ENCODE peak calls at places on chromosomes 5 and 9, in nine cellular contexts. One of them, this sample, is unnamed.
A peak's percentile ranks its signal among the peaks of the same experiment; 100 is the strongest.

GRCh38 chr5:133932441-133933168 is 35.8 kb downstream of the C5orf15 start:
- DNase-seq in pancreas: no peak
- DNase-seq in H9: no peak
- DNase-seq in IMR-90: no peak
- DNase-seq in PC-3: no peak
- DNase-seq in transverse colon: peak; percentile 18
- DNase-seq in A549: no peak
- DNase-seq in tibial artery: no peak
- DNase-seq in WERI-Rb-1: no peak
- DNase-seq in this sample: no peak

GRCh38 chr5:165029471-165029870 is 1524.1 kb downstream of the MAT2B start:
- DNase-seq in tibial artery: no peak
- DNase-seq in H9: peak; percentile 47
- DNase-seq in transverse colon: peak; percentile 7
- DNase-seq in PC-3: no peak
- DNase-seq in IMR-90: peak; percentile 0
- DNase-seq in WERI-Rb-1: peak; percentile 71
- DNase-seq in A549: peak; percentile 31
- DNase-seq in pancreas: no peak
- DNase-seq in this sample: no peak

GRCh38 chr9:131046581-131047202 is 37.7 kb downstream of the LAMC3 start:
- DNase-seq in IMR-90: peak; percentile 49
- DNase-seq in WERI-Rb-1: peak; percentile 77
- DNase-seq in H9: peak; percentile 83
- DNase-seq in transverse colon: peak; percentile 62
- DNase-seq in PC-3: peak; percentile 69
- DNase-seq in pancreas: peak; percentile 72
- DNase-seq in A549: peak; percentile 69
- DNase-seq in tibial artery: no peak
- DNase-seq in this sample: peak; percentile 13

GRCh38 chr5:139908749-139909148 is 113.1 kb downstream of the PSD2 start:
- DNase-seq in IMR-90: no peak
- DNase-seq in A549: peak; percentile 23
- DNase-seq in H9: peak; percentile 19
- DNase-seq in transverse colon: no peak
- DNase-seq in PC-3: no peak
- DNase-seq in tibial artery: peak; percentile 32
- DNase-seq in pancreas: no peak
- DNase-seq in WERI-Rb-1: no peak
- DNase-seq in this sample: no peak

GRCh38 chr5:149962040-149962439 is 1.5 kb downstream of the SLC26A2 start:
- DNase-seq in tibial artery: no peak
- DNase-seq in PC-3: peak; percentile 84
- DNase-seq in transverse colon: no peak
- DNase-seq in IMR-90: peak; percentile 68
- DNase-seq in A549: peak; percentile 80
- DNase-seq in WERI-Rb-1: no peak
- DNase-seq in pancreas: no peak
- DNase-seq in H9: no peak
- DNase-seq in this sample: no peak

GRCh38 chr9:77663754-77664153 is 15.6 kb upstream of the GNA14 start:
- DNase-seq in H9: no peak
- DNase-seq in transverse colon: peak; percentile 54
- DNase-seq in WERI-Rb-1: no peak
- DNase-seq in IMR-90: peak; percentile 16
- DNase-seq in PC-3: peak; percentile 65
- DNase-seq in A549: no peak
- DNase-seq in tibial artery: peak; percentile 77
- DNase-seq in pancreas: peak; percentile 26
- DNase-seq in this sample: no peak

GRCh38 chr9:116661037-116661954 is 25.8 kb upstream of the TRIM32 start:
- DNase-seq in transverse colon: no peak
- DNase-seq in H9: peak; percentile 41
- DNase-seq in PC-3: peak; percentile 58
- DNase-seq in IMR-90: peak; percentile 84
- DNase-seq in WERI-Rb-1: peak; percentile 34
- DNase-seq in A549: peak; percentile 81
- DNase-seq in pancreas: no peak
- DNase-seq in tibial artery: no peak
- DNase-seq in this sample: peak; percentile 74

GRCh38 chr5:1374030-1374679 is 29.3 kb upstream of the CLPTM1L start:
- DNase-seq in PC-3: no peak
- DNase-seq in A549: no peak
- DNase-seq in H9: no peak
- DNase-seq in WERI-Rb-1: no peak
- DNase-seq in pancreas: no peak
- DNase-seq in tibial artery: no peak
- DNase-seq in IMR-90: no peak
- DNase-seq in transverse colon: no peak
- DNase-seq in this sample: no peak

GRCh38 chr5:147935032-147935431 is 28.7 kb upstream of the C5orf46 start:
- DNase-seq in A549: peak; percentile 52
- DNase-seq in PC-3: peak; percentile 96
- DNase-seq in H9: no peak
- DNase-seq in pancreas: no peak
- DNase-seq in transverse colon: no peak
- DNase-seq in WERI-Rb-1: no peak
- DNase-seq in IMR-90: peak; percentile 62
- DNase-seq in tibial artery: no peak
- DNase-seq in this sample: no peak

GRCh38 chr5:168093200-168093930 is 198.1 kb upstream of the WWC1 start:
- DNase-seq in IMR-90: no peak
- DNase-seq in WERI-Rb-1: no peak
- DNase-seq in transverse colon: no peak
- DNase-seq in tibial artery: no peak
- DNase-seq in PC-3: no peak
- DNase-seq in H9: no peak
- DNase-seq in pancreas: no peak
- DNase-seq in A549: no peak
- DNase-seq in this sample: no peak

GRCh38 chr5:88660947-88661869 is 221.8 kb downstream of the MEF2C start:
- DNase-seq in PC-3: peak; percentile 96
- DNase-seq in transverse colon: peak; percentile 60
- DNase-seq in WERI-Rb-1: peak; percentile 98
- DNase-seq in tibial artery: peak; percentile 83
- DNase-seq in IMR-90: peak; percentile 77
- DNase-seq in H9: peak; percentile 99
- DNase-seq in A549: peak; percentile 84
- DNase-seq in pancreas: no peak
- DNase-seq in this sample: no peak

GRCh38 chr5:115324021-115324420 is 27.6 kb upstream of the CCDC112 start:
- DNase-seq in WERI-Rb-1: no peak
- DNase-seq in A549: no peak
- DNase-seq in transverse colon: no peak
- DNase-seq in tibial artery: no peak
- DNase-seq in IMR-90: peak; percentile 8
- DNase-seq in pancreas: no peak
- DNase-seq in PC-3: peak; percentile 54
- DNase-seq in H9: no peak
- DNase-seq in this sample: no peak

GRCh38 chr5:168350315-168350714 is 58.9 kb downstream of the WWC1 start:
- DNase-seq in pancreas: no peak
- DNase-seq in PC-3: no peak
- DNase-seq in A549: no peak
- DNase-seq in WERI-Rb-1: no peak
- DNase-seq in tibial artery: no peak
- DNase-seq in IMR-90: no peak
- DNase-seq in transverse colon: no peak
- DNase-seq in H9: no peak
- DNase-seq in this sample: no peak

GRCh38 chr9:108813951-108814601 is 41.7 kb downstream of the ACTL7B start:
- DNase-seq in A549: peak; percentile 63
- DNase-seq in PC-3: peak; percentile 82
- DNase-seq in transverse colon: no peak
- DNase-seq in tibial artery: no peak
- DNase-seq in pancreas: no peak
- DNase-seq in WERI-Rb-1: no peak
- DNase-seq in IMR-90: no peak
- DNase-seq in H9: peak; percentile 29
- DNase-seq in this sample: no peak

GRCh38 chr9:88258587-88258986 is 120.3 kb upstream of the SPATA31C2 start:
- DNase-seq in PC-3: peak; percentile 45
- DNase-seq in transverse colon: peak; percentile 18
- DNase-seq in pancreas: peak; percentile 76
- DNase-seq in tibial artery: peak; percentile 75
- DNase-seq in WERI-Rb-1: no peak
- DNase-seq in IMR-90: no peak
- DNase-seq in H9: no peak
- DNase-seq in A549: no peak
- DNase-seq in this sample: no peak

DNA sequence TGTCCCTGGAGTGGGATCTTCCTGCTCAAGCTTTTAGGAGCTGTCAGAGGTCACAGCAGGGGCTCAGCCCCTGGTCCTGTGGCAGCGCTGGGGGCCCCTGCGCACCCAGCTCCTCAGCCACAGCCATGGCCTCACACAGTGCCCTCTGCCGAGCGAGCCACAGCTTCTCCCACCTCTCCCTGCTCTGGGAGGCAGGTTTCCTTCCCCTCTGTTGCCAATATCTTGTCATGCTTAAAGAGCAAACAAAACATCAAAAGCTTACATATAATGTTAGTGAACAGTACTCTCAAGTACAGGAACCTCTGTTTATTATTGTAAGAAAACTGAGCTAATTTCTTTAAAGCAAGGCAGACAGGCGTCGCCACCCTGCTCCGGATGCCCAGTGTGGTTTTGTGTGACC is 401.5 kb upstream of the IRX1 start:
- DNase-seq in A549: no peak
- DNase-seq in H9: no peak
- DNase-seq in IMR-90: no peak
- DNase-seq in PC-3: no peak
- DNase-seq in transverse colon: no peak
- DNase-seq in pancreas: no peak
- DNase-seq in WERI-Rb-1: no peak
- DNase-seq in tibial artery: no peak
- DNase-seq in this sample: no peak
- TF ChIP-seq CTCF in A549: no peak
- TF ChIP-seq CTCF in H9: no peak
- TF ChIP-seq CTCF in IMR-90: no peak
- TF ChIP-seq CTCF in PC-3: no peak
- TF ChIP-seq CTCF in transverse colon: no peak
- TF ChIP-seq CTCF in pancreas: no peak
- TF ChIP-seq CTCF in WERI-Rb-1: no peak
- TF ChIP-seq CTCF in tibial artery: no peak
- TF ChIP-seq CTCF in this sample: no peak

GRCh38 chr5:43300112-43300511 is 13.1 kb downstream of the HMGCS1 start:
- DNase-seq in pancreas: no peak
- DNase-seq in H9: no peak
- DNase-seq in IMR-90: no peak
- DNase-seq in A549: no peak
- DNase-seq in WERI-Rb-1: no peak
- DNase-seq in tibial artery: no peak
- DNase-seq in PC-3: no peak
- DNase-seq in transverse colon: no peak
- DNase-seq in this sample: no peak

GRCh38 chr5:43305948-43306563 is 7.2 kb downstream of the HMGCS1 start:
- DNase-seq in PC-3: peak; percentile 88
- DNase-seq in transverse colon: no peak
- DNase-seq in A549: peak; percentile 74
- DNase-seq in IMR-90: peak; percentile 73
- DNase-seq in H9: no peak
- DNase-seq in tibial artery: no peak
- DNase-seq in pancreas: no peak
- DNase-seq in WERI-Rb-1: no peak
- DNase-seq in this sample: peak; percentile 32

GRCh38 chr5:43301653-43302091 is 11.5 kb downstream of the HMGCS1 start:
- DNase-seq in IMR-90: no peak
- DNase-seq in A549: no peak
- DNase-seq in PC-3: no peak
- DNase-seq in tibial artery: no peak
- DNase-seq in H9: no peak
- DNase-seq in WERI-Rb-1: no peak
- DNase-seq in pancreas: no peak
- DNase-seq in transverse colon: no peak
- DNase-seq in this sample: no peak

GRCh38 chr5:43303242-43303641 is 10.0 kb downstream of the HMGCS1 start:
- DNase-seq in pancreas: no peak
- DNase-seq in IMR-90: no peak
- DNase-seq in PC-3: no peak
- DNase-seq in WERI-Rb-1: peak; percentile 33
- DNase-seq in tibial artery: no peak
- DNase-seq in A549: no peak
- DNase-seq in transverse colon: no peak
- DNase-seq in H9: no peak
- DNase-seq in this sample: no peak

GRCh38 chr5:43304520-43304919 is 8.7 kb downstream of the HMGCS1 start:
- DNase-seq in IMR-90: no peak
- DNase-seq in PC-3: no peak
- DNase-seq in transverse colon: no peak
- DNase-seq in tibial artery: no peak
- DNase-seq in WERI-Rb-1: no peak
- DNase-seq in pancreas: no peak
- DNase-seq in A549: no peak
- DNase-seq in H9: no peak
- DNase-seq in this sample: no peak
- H3K27ac ChIP-seq in IMR-90: no peak overlapping the region
- H3K27ac ChIP-seq in PC-3: no peak overlapping the region
- H3K27ac ChIP-seq in transverse colon: no peak overlapping the region
- H3K27ac ChIP-seq in tibial artery: no peak overlapping the region
- H3K27ac ChIP-seq in WERI-Rb-1: no peak overlapping the region
- H3K27ac ChIP-seq in pancreas: no peak overlapping the region
- H3K27ac ChIP-seq in A549: no peak overlapping the region
- H3K27ac ChIP-seq in H9: no peak overlapping the region
- H3K27ac ChIP-seq in this sample: no peak overlapping the region

DNA sequence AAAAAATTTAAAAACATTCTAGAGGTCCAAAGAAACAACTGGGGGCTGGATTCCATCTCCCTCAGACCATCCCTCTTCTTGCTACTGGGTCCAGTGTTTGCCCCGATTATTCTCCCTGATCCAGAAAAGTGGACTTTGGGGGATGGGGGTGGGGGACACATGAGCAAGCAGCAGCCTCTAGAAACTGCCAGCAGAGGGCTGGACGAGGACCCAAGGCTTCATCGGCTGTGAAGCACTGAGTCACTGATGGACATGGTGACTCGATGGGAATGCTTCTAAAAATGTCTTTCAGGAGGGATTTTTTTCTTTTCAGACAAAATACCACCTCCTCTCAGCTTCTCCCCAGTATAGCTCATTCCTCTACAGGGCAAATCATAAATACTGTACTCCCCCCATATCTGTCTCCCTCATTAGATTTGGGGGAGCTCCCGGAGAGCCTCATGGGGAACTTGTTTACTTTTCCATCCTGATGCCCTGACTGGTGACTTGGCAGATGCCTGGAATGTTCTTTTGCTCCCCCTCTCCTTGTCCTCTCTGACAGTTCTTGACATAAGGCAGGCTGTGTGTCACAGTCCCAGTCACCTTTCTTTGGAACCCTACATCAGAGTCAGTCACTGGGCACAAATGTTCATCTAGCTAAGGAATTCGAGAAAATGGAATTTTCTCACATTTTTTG is 67.2 kb upstream of the STC2 start:
- DNase-seq in PC-3: peak; percentile 60
- DNase-seq in tibial artery: no peak
- DNase-seq in pancreas: no peak
- DNase-seq in A549: peak; percentile 12
- DNase-seq in WERI-Rb-1: no peak
- DNase-seq in H9: peak; percentile 36
- DNase-seq in transverse colon: no peak
- DNase-seq in IMR-90: peak; percentile 85
- DNase-seq in this sample: peak; percentile 23
- TF ChIP-seq CTCF in PC-3: peak; percentile 58
- TF ChIP-seq CTCF in tibial artery: no peak
- TF ChIP-seq CTCF in pancreas: no peak
- TF ChIP-seq CTCF in A549: no peak
- TF ChIP-seq CTCF in WERI-Rb-1: peak; percentile 10
- TF ChIP-seq CTCF in H9: peak; percentile 45
- TF ChIP-seq CTCF in transverse colon: no peak
- TF ChIP-seq CTCF in IMR-90: peak; percentile 70
- TF ChIP-seq CTCF in this sample: peak; percentile 74

GRCh38 chr9:18448101-18448500 is 25.9 kb upstream of the ADAMTSL1 start:
- DNase-seq in H9: no peak
- DNase-seq in A549: no peak
- DNase-seq in IMR-90: no peak
- DNase-seq in transverse colon: no peak
- DNase-seq in tibial artery: no peak
- DNase-seq in pancreas: no peak
- DNase-seq in WERI-Rb-1: no peak
- DNase-seq in PC-3: no peak
- DNase-seq in this sample: no peak
- H3K27ac ChIP-seq in H9: no peak overlapping the region
- H3K27ac ChIP-seq in A549: no peak overlapping the region
- H3K27ac ChIP-seq in IMR-90: no peak overlapping the region
- H3K27ac ChIP-seq in transverse colon: no peak overlapping the region
- H3K27ac ChIP-seq in tibial artery: no peak overlapping the region
- H3K27ac ChIP-seq in pancreas: no peak overlapping the region
- H3K27ac ChIP-seq in WERI-Rb-1: no peak overlapping the region
- H3K27ac ChIP-seq in PC-3: no peak overlapping the region
- H3K27ac ChIP-seq in this sample: no peak overlapping the region

This sample was measured in AG04450.